ENCODE peak calls at places on chromosome 16, in seven cellular contexts. B, H, N, A, T, Y and L are unnamed samples. For H3K4me1, the result is how much of the 10 kb centered on the place peaks cover.

GRCh38 chr16:77995843-77996455 is 26.4 kb upstream of the CLEC3A start:
- DNase-seq in B (no peak), H (no peak), N (peak), A (no peak), T (no peak), Y (no peak), L (no peak)

GRCh38 chr16:46607529-46607928 is 13.7 kb downstream of the SHCBP1 start:
- DNase-seq in B (peak), H (peak), N (no peak), A (peak), T (peak), Y (peak), L (no peak)

GRCh38 chr16:12406840-12407690 is 396.6 kb downstream of the CPPED1 start:
- DNase-seq in B (peak), H (peak), N (no peak), A (no peak), T (no peak), Y (peak), L (no peak)

GRCh38 chr16:75244844-75245758 is 6.3 kb downstream of the BCAR1 start:
- DNase-seq in B (peak), H (peak), N (peak), A (peak), T (no peak), Y (peak), L (peak)

GRCh38 chr16:67814567-67814966 is 7.9 kb downstream of the TSNAXIP1 start:
- DNase-seq in B (no peak), H (no peak), N (no peak), A (no peak), T (no peak), Y (no peak), L (no peak)

GRCh38 chr16:83549836-83550569 is 257.8 kb upstream of the HSBP1 start:
- DNase-seq in B (no peak), H (no peak), N (no peak), A (peak), T (no peak), Y (peak), L (peak)

GRCh38 chr16:22813946-22814325 is at the start of gene HS3ST2:
- DNase-seq in B (no peak), H (peak), N (peak), A (peak), T (no peak), Y (peak), L (peak)

GRCh38 chr16:56013962-56014552 is 138.9 kb upstream of the CES5A start:
- DNase-seq in B (peak), H (no peak), N (peak), A (peak), T (peak), Y (peak), L (peak)

GRCh38 chr16:67438824-67439393 is 8.0 kb downstream of the HSD11B2 start:
- DNase-seq in B (no peak), H (no peak), N (no peak), A (no peak), T (no peak), Y (no peak), L (no peak)

GRCh38 chr16:8998114-8998513 is 34.4 kb upstream of the USP7 start:
- DNase-seq in B (no peak), H (peak), N (no peak), A (no peak), T (no peak), Y (peak), L (no peak)

GRCh38 chr16:68599586-68599985 is 45.5 kb upstream of the CDH3 start:
- DNase-seq in B (no peak), H (no peak), N (no peak), A (peak), T (no peak), Y (no peak), L (no peak)

GRCh38 chr16:1612320-1613111 is at the start of gene CRAMP1:
- DNase-seq in B (peak), H (peak), N (no peak), A (peak), T (no peak), Y (peak), L (peak)

GRCh38 chr16:50539053-50539615 is 9.1 kb upstream of the NKD1 start:
- DNase-seq in B (no peak), H (no peak), N (no peak), A (no peak), T (no peak), Y (no peak), L (peak)

GRCh38 chr16:49492090-49492801 is 118.6 kb downstream of the C16orf78 start:
- DNase-seq in B (peak), H (peak), N (peak), A (peak), T (no peak), Y (peak), L (peak)

GRCh38 chr16:27340654-27341053 is 26.9 kb downstream of the IL4R start:
- DNase-seq in B (no peak), H (no peak), N (no peak), A (no peak), T (no peak), Y (no peak), L (no peak)

GRCh38 chr16:70664325-70665112 is 18.2 kb downstream of the IL34 start:
- DNase-seq in B (no peak), H (no peak), N (peak), A (no peak), T (no peak), Y (no peak), L (no peak)

GRCh38 chr16:8703693-8704092 is 29.3 kb downstream of the ABAT start:
- DNase-seq in B (no peak), H (no peak), N (no peak), A (no peak), T (no peak), Y (no peak), L (no peak)

GRCh38 chr16:66275795-66276428 is 90.6 kb upstream of the CDH5 start:
- DNase-seq in B (peak), H (peak), N (peak), A (peak), T (peak), Y (peak), L (peak)

GRCh38 chr16:24036038-24036543 is 200.3 kb downstream of the PRKCB start:
- DNase-seq in B (no peak), H (no peak), N (no peak), A (no peak), T (no peak), Y (no peak), L (no peak)

GRCh38 chr16:16112450-16113053 is 110.7 kb downstream of the ABCC6 start:
- DNase-seq in B (no peak), H (no peak), N (no peak), A (no peak), T (no peak), Y (no peak), L (no peak)

GRCh38 chr16:1650131-1650530 is 27.9 kb upstream of the JPT2 start:
- DNase-seq in B (no peak), H (no peak), N (no peak), A (no peak), T (no peak), Y (peak), L (no peak)

GRCh38 chr16:22934786-22935185 is 120.8 kb downstream of the HS3ST2 start:
- DNase-seq in B (no peak), H (no peak), N (no peak), A (no peak), T (no peak), Y (no peak), L (no peak)

GRCh38 chr16:12172343-12172742 is 195.8 kb downstream of the SNX29 start:
- DNase-seq in B (no peak), H (no peak), N (no peak), A (no peak), T (no peak), Y (no peak), L (no peak)

GRCh38 chr16:55125818-55126385 is 195.2 kb downstream of the IRX5 start:
- DNase-seq in B (no peak), H (no peak), N (no peak), A (no peak), T (no peak), Y (no peak), L (no peak)

GRCh38 chr16:4016648-4017047 is 99.6 kb downstream of the ADCY9 start:
- DNase-seq in B (no peak), H (peak), N (no peak), A (no peak), T (no peak), Y (peak), L (no peak)

GRCh38 chr16:3065069-3065741 is at the start of gene IL32:
- DNase-seq in B (peak), H (peak), N (no peak), A (no peak), T (no peak), Y (peak), L (no peak)

GRCh38 chr16:25036561-25036960 is 21.4 kb upstream of the ARHGAP17 start:
- DNase-seq in B (no peak), H (no peak), N (no peak), A (no peak), T (no peak), Y (no peak), L (no peak)

GRCh38 chr16:24729967-24730815 is 740 bp downstream of the TNRC6A start:
- DNase-seq in B (peak), H (no peak), N (no peak), A (peak), T (no peak), Y (peak), L (peak)

GRCh38 chr16:72986011-72986410 is 61.9 kb downstream of the ZFHX3 start:
- DNase-seq in B (no peak), H (no peak), N (no peak), A (no peak), T (no peak), Y (peak), L (no peak)

GRCh38 chr16:16014329-16015224 is 65.2 kb downstream of the ABCC1 start:
- DNase-seq in B (peak), H (peak), N (no peak), A (no peak), T (no peak), Y (peak), L (no peak)

GRCh38 chr16:16797239-16797638 is 418.3 kb downstream of the NPIPA7 start:
- DNase-seq in B (no peak), H (no peak), N (no peak), A (peak), T (no peak), Y (no peak), L (peak)

GRCh38 chr16:21684199-21684598 is 20.4 kb downstream of the OTOA start:
- DNase-seq in B (no peak), H (no peak), N (peak), A (peak), T (peak), Y (peak), L (peak)

GRCh38 chr16:69017036-69017783 is 88.2 kb upstream of the HAS3 start:
- DNase-seq in B (peak), H (peak), N (no peak), A (peak), T (peak), Y (peak), L (no peak)

GRCh38 chr16:21159281-21159951 is 942 bp downstream of the LDAF1 start:
- DNase-seq in B (peak), H (no peak), N (peak), A (peak), T (no peak), Y (peak), L (peak)

GRCh38 chr16:80940069-80940856 is 66.4 kb downstream of the CMC2 start:
- DNase-seq in B (no peak), H (peak), N (no peak), A (no peak), T (no peak), Y (peak), L (no peak)

GRCh38 chr16:80938928-80939260 is 67.8 kb downstream of the CMC2 start:
- DNase-seq in B (peak), H (no peak), N (no peak), A (no peak), T (no peak), Y (no peak), L (peak)

GRCh38 chr16:80935691-80936090 is 71.0 kb downstream of the CMC2 start:
- DNase-seq in B (no peak), H (no peak), N (no peak), A (no peak), T (no peak), Y (no peak), L (no peak)

GRCh38 chr16:80936410-80936809 is 70.3 kb downstream of the CMC2 start:
- DNase-seq in B (peak), H (peak), N (no peak), A (no peak), T (no peak), Y (peak), L (no peak)

DNA sequence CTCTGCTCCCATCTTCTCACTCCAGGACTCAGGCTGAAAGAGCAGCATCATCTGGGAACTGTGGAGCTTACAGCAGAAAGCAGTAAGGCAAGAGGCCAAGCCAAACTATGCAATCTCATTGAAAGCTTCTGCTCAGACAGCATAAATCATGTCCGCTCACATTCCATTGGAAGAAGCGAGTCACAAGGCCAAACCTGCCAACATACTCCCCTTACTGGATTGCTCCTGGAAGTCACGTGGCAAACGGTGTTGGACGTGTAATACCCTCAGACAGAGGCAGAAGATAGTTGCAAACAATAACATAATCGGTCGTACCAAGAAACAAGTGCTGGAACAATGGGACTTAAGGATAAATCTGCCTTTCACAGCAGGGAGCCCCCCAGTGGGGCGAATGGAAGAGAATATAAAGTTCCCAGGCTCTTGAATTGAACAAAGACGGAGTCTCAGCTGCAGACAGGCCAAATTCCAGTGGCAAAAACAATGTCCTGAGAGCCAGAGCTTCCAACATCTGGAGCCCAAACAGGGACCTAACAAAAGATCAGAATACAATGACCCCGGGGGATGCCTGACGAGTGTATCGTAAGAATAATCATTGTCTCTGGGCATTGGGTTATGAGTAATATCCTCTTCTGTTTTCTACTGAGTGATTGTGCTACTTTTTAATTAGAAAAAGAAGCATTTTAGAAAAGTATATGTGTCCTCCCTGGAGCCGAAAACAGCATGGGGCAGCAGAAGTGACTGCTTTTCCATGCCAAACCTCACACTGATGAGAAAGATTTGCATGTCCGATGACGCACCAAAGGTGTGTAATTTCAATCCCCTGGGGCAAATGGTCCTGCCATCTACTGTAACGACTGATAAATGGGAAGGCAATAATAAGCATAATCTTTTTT is 68.4 kb downstream of the CMC2 start:
- DNase-seq in B (peak), H (peak), N (no peak), A (peak), T (peak), Y (peak), L (peak)
- H3K9ac ChIP-seq in B (peak), H (no peak), N (no peak), A (no peak), T (no peak), Y (peak), L (no peak)

DNA sequence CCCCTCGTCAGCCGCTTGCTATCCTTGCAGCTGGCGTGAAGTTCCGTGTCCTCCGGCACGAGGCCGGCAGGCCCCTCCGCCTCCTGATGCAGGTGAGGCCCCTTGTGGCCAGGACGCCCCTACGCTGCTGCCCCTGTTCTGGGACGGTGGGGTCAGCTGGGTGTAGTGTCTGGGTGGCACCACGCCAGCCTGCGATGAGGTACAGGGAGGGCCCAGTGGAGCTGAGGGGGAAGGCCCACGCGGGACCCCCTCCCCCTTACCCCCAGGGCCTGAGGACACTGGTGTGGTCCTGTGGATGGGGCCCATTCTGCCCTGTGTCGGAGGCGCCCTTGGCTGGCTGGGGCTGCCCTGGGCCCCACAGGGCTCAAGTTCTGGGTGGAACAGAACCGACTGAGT is 7.7 kb upstream of the RAB40C start:
- DNase-seq in B (no peak), H (no peak), N (no peak), A (no peak), T (no peak), Y (no peak), L (no peak)
- H3K4me1 ChIP-seq in B (under half), H (under half), N (under half), A (under half), T (under half), Y (under half), L (under half)

GRCh38 chr16:84616515-84616914 is 1.4 kb downstream of the COTL1 start:
- DNase-seq in B (peak), H (no peak), N (no peak), A (no peak), T (no peak), Y (peak), L (no peak)

GRCh38 chr16:84619103-84619460 is 1.2 kb upstream of the COTL1 start:
- DNase-seq in B (no peak), H (no peak), N (no peak), A (no peak), T (no peak), Y (no peak), L (no peak)

GRCh38 chr16:84617631-84618427 is at the start of gene COTL1:
- DNase-seq in B (peak), H (peak), N (peak), A (peak), T (peak), Y (peak), L (peak)

GRCh38 chr16:84617068-84617630 is 729 bp downstream of the COTL1 start:
- DNase-seq in B (no peak), H (no peak), N (peak), A (no peak), T (no peak), Y (peak), L (peak)

DNA sequence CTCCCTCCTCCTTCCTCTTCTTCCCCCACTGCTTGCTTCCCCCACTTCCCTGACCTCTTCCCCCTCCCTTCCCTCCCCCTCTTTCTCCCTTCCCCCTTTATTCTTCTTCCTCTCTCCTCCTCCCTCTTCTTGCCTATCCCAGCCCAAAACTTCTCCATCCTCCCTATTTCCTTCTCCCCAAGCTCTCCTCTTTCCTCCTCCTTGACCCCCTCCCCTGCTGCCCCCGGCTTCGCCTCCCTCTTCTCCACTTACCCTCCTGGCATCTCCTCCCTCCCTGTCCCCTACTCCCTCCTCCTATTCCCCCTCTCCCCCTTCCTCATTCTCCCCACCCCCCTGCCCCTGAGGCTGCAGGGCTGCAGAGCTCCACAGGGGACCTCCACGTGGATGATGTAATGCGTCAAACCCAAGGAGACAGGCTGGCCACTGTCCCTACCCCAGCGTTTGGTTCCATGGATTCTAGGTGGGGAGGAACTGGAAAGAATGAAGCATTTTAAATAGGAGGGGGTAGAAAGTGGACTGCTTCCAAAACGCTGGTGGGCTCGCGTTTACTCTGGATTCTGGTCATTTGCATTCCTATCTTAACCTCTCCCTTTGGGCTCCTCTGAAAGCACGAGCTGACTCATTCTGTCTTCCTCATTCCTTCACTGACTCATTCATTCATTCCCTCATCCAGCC is 687 bp upstream of the COTL1 start:
- DNase-seq in B (peak), H (peak), N (peak), A (peak), T (peak), Y (peak), L (peak)
- H3K9ac ChIP-seq in B (no peak), H (no peak), N (no peak), A (peak), T (peak), Y (peak), L (no peak)

GRCh38 chr16:10935491-10935890 is 6.8 kb downstream of the DEXI start:
- DNase-seq in B (no peak), H (no peak), N (no peak), A (no peak), T (no peak), Y (no peak), L (no peak)

GRCh38 chr16:10938321-10938720 is 3.9 kb downstream of the DEXI start:
- DNase-seq in B (no peak), H (no peak), N (no peak), A (no peak), T (no peak), Y (peak), L (no peak)

GRCh38 chr16:10937068-10937859 is 5.0 kb downstream of the DEXI start:
- DNase-seq in B (no peak), H (no peak), N (no peak), A (no peak), T (no peak), Y (peak), L (no peak)

GRCh38 chr16:10934325-10935107 is 7.8 kb downstream of the DEXI start:
- DNase-seq in B (no peak), H (no peak), N (no peak), A (no peak), T (no peak), Y (no peak), L (no peak)

DNA sequence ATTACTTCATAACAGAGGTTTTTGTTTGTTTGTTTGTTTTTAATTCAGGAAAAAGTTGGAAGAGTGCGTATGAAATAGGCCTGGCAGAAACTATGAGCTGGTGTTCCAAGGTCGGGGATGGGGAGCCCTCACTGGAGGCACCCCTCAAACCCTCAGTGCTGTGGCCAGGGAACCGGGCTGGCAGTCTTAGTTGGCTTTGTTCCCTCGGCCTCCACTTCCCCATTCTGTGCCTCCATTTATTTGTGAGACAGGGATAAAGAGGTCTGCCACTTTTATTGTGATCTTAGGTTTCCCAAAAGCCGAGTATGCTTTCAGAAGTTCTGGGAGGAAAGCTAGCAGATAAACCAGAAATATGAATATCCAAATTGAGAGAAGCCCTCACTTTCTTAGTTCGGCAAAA is 5.7 kb downstream of the DEXI start:
- DNase-seq in B (no peak), H (no peak), N (no peak), A (no peak), T (no peak), Y (no peak), L (no peak)
- H3K4me1 ChIP-seq in B (under half), H (under half), N (under half), A (under half), T (under half), Y (under half), L (under half)